ENCODE peak calls at places on chromosomes 4 and X, in four cellular contexts. One of them, this sample, is unnamed.

GRCh38 chrX:70049925-70050324 is at the start of gene AWAT2:
- DNase-seq in K562: no peak
- DNase-seq in endothelial cell of umbilical vein: no peak
- DNase-seq in H1: no peak
- DNase-seq in this sample: no peak

GRCh38 chr4:80202190-80202711 is 4.9 kb downstream of the PRDM8 start:
- DNase-seq in K562: no peak
- DNase-seq in endothelial cell of umbilical vein: peak; percentile 77
- DNase-seq in H1: peak; percentile 94
- DNase-seq in this sample: peak; percentile 89

GRCh38 chr4:158169931-158170690 is 2.7 kb downstream of the GASK1B start:
- DNase-seq in K562: no peak
- DNase-seq in endothelial cell of umbilical vein: peak; percentile 61
- DNase-seq in H1: no peak
- DNase-seq in this sample: no peak

GRCh38 chr4:183610613-183611012 is 48.4 kb downstream of the RWDD4 start:
- DNase-seq in K562: no peak
- DNase-seq in endothelial cell of umbilical vein: no peak
- DNase-seq in H1: no peak
- DNase-seq in this sample: no peak

GRCh38 chrX:7334253-7334935 is 186.4 kb upstream of the PUDP start:
- DNase-seq in K562: no peak
- DNase-seq in endothelial cell of umbilical vein: no peak
- DNase-seq in H1: no peak
- DNase-seq in this sample: no peak

GRCh38 chrX:151762802-151763201 is 28.3 kb downstream of the CNGA2 start:
- DNase-seq in K562: no peak
- DNase-seq in endothelial cell of umbilical vein: no peak
- DNase-seq in H1: no peak
- DNase-seq in this sample: no peak

GRCh38 chrX:34875204-34875603 is 67.4 kb upstream of the FAM47B start:
- DNase-seq in K562: no peak
- DNase-seq in endothelial cell of umbilical vein: peak; percentile 1
- DNase-seq in H1: no peak
- DNase-seq in this sample: no peak

GRCh38 chrX:30735839-30736238 is 82.6 kb downstream of the GK start:
- DNase-seq in K562: peak; percentile 44
- DNase-seq in endothelial cell of umbilical vein: peak; percentile 57
- DNase-seq in H1: peak; percentile 76
- DNase-seq in this sample: peak; percentile 73

GRCh38 chr4:87007345-87008181 is 72.8 kb downstream of the AFF1 start:
- DNase-seq in K562: peak; percentile 68
- DNase-seq in endothelial cell of umbilical vein: peak; percentile 71
- DNase-seq in H1: no peak
- DNase-seq in this sample: peak; percentile 68
- TF ChIP-seq POLR2A in K562: no peak
- TF ChIP-seq POLR2A in endothelial cell of umbilical vein: no peak
- TF ChIP-seq POLR2A in H1: no peak
- TF ChIP-seq POLR2A in this sample: no peak

GRCh38 chr4:148090503-148091476 is 351.4 kb downstream of the NR3C2 start:
- DNase-seq in K562: no peak
- DNase-seq in endothelial cell of umbilical vein: no peak
- DNase-seq in H1: no peak
- DNase-seq in this sample: no peak
- TF ChIP-seq MAX in K562: no peak
- TF ChIP-seq MAX in endothelial cell of umbilical vein: no peak
- TF ChIP-seq MAX in H1: no peak
- TF ChIP-seq MAX in this sample: no peak

GRCh38 chrX:109843963-109844751 is 111.1 kb upstream of the ACSL4 start:
- DNase-seq in K562: no peak
- DNase-seq in endothelial cell of umbilical vein: no peak
- DNase-seq in H1: no peak
- DNase-seq in this sample: peak; percentile 16

GRCh38 chrX:109847257-109848187 is 114.5 kb upstream of the ACSL4 start:
- DNase-seq in K562: no peak
- DNase-seq in endothelial cell of umbilical vein: no peak
- DNase-seq in H1: no peak
- DNase-seq in this sample: no peak

GRCh38 chrX:109848451-109849050 is 115.5 kb upstream of the ACSL4 start:
- DNase-seq in K562: peak; percentile 32
- DNase-seq in endothelial cell of umbilical vein: peak; percentile 3
- DNase-seq in H1: no peak
- DNase-seq in this sample: peak; percentile 54

GRCh38 chrX:109842611-109843010 is 109.6 kb upstream of the ACSL4 start:
- DNase-seq in K562: no peak
- DNase-seq in endothelial cell of umbilical vein: no peak
- DNase-seq in H1: no peak
- DNase-seq in this sample: no peak

GRCh38 chrX:109845996-109846395 is 112.9 kb upstream of the ACSL4 start:
- DNase-seq in K562: no peak
- DNase-seq in endothelial cell of umbilical vein: no peak
- DNase-seq in H1: no peak
- DNase-seq in this sample: no peak
- H3K4me3 ChIP-seq in K562: no peak overlapping the region
- H3K4me3 ChIP-seq in endothelial cell of umbilical vein: no peak overlapping the region
- H3K4me3 ChIP-seq in H1: no peak overlapping the region
- H3K4me3 ChIP-seq in this sample: no peak overlapping the region

GRCh38 chrX:153724252-153725038 is at the start of the genes ABCD1 and BCAP31:
- DNase-seq in K562: peak; percentile 97
- DNase-seq in endothelial cell of umbilical vein: peak; percentile 84
- DNase-seq in H1: peak; percentile 87
- DNase-seq in this sample: peak; percentile 91

GRCh38 chrX:153725832-153726285 is 1.2 kb downstream of the ABCD1 start:
- DNase-seq in K562: no peak
- DNase-seq in endothelial cell of umbilical vein: no peak
- DNase-seq in H1: no peak
- DNase-seq in this sample: peak; percentile 8

GRCh38 chrX:153722704-153723350 is 1.4 kb downstream of the BCAP31 start:
- DNase-seq in K562: no peak
- DNase-seq in endothelial cell of umbilical vein: peak; percentile 33
- DNase-seq in H1: no peak
- DNase-seq in this sample: peak; percentile 53

GRCh38 chrX:153725039-153725831 is 579 bp downstream of the ABCD1 start:
- DNase-seq in K562: no peak
- DNase-seq in endothelial cell of umbilical vein: no peak
- DNase-seq in H1: peak; percentile 49
- DNase-seq in this sample: no peak

GRCh38 chrX:153723351-153724251 is 586 bp downstream of the BCAP31 start:
- DNase-seq in K562: peak; percentile 67
- DNase-seq in endothelial cell of umbilical vein: peak; percentile 51
- DNase-seq in H1: peak; percentile 63
- DNase-seq in this sample: peak; percentile 67
- TF ChIP-seq POLR2A in K562: no peak
- TF ChIP-seq POLR2A in endothelial cell of umbilical vein: no peak
- TF ChIP-seq POLR2A in H1: no peak
- TF ChIP-seq POLR2A in this sample: no peak

GRCh38 chrX:120301497-120301896 is 9.8 kb downstream of the TMEM255A start:
- DNase-seq in K562: no peak
- DNase-seq in endothelial cell of umbilical vein: no peak
- DNase-seq in H1: no peak
- DNase-seq in this sample: no peak

GRCh38 chrX:120301960-120302359 is 9.3 kb downstream of the TMEM255A start:
- DNase-seq in K562: no peak
- DNase-seq in endothelial cell of umbilical vein: no peak
- DNase-seq in H1: no peak
- DNase-seq in this sample: no peak

GRCh38 chrX:120297923-120298322 is 13.3 kb downstream of the TMEM255A start:
- DNase-seq in K562: no peak
- DNase-seq in endothelial cell of umbilical vein: no peak
- DNase-seq in H1: no peak
- DNase-seq in this sample: no peak

GRCh38 chrX:120302434-120302833 is 8.8 kb downstream of the TMEM255A start:
- DNase-seq in K562: no peak
- DNase-seq in endothelial cell of umbilical vein: no peak
- DNase-seq in H1: no peak
- DNase-seq in this sample: peak; percentile 62

DNA sequence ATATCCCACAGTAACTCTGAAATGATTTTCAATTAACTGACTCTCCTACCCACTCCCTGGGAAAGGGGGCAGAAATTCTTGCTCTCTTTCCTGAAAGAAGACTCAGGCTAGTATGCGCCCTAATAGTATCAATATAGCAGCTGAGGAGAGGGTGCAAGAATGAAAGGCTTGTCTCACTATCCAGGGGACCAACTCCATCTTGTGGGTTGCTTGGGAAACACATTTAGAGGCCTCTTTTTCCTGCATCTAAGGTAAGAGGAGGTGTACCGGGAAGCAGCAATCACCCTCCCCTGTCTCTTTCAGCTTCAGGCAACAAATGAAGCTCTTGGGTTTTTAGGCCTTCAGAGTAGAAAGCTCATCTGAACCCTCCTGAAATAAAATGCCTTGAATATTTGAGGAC is 11.3 kb downstream of the TMEM255A start:
- DNase-seq in K562: peak; percentile 12
- DNase-seq in endothelial cell of umbilical vein: no peak
- DNase-seq in H1: no peak
- DNase-seq in this sample: peak; percentile 11
- TF ChIP-seq MAX in K562: no peak
- TF ChIP-seq MAX in endothelial cell of umbilical vein: no peak
- TF ChIP-seq MAX in H1: no peak
- TF ChIP-seq MAX in this sample: no peak

GRCh38 chr4:8443801-8444200 is 3.2 kb downstream of the TRMT44 start:
- DNase-seq in K562: no peak
- DNase-seq in endothelial cell of umbilical vein: no peak
- DNase-seq in H1: no peak
- DNase-seq in this sample: no peak

GRCh38 chr4:8439914-8440490 is 521 bp downstream of the ACOX3 start:
- DNase-seq in K562: peak; percentile 24
- DNase-seq in endothelial cell of umbilical vein: no peak
- DNase-seq in H1: no peak
- DNase-seq in this sample: peak; percentile 86

GRCh38 chr4:8440491-8441311 is at the start of the genes ACOX3 and TRMT44:
- DNase-seq in K562: peak; percentile 90
- DNase-seq in endothelial cell of umbilical vein: peak; percentile 96
- DNase-seq in H1: peak; percentile 100
- DNase-seq in this sample: peak; percentile 95

GRCh38 chr4:8441499-8442091 is 1.0 kb downstream of the TRMT44 start:
- DNase-seq in K562: no peak
- DNase-seq in endothelial cell of umbilical vein: no peak
- DNase-seq in H1: no peak
- DNase-seq in this sample: no peak

DNA sequence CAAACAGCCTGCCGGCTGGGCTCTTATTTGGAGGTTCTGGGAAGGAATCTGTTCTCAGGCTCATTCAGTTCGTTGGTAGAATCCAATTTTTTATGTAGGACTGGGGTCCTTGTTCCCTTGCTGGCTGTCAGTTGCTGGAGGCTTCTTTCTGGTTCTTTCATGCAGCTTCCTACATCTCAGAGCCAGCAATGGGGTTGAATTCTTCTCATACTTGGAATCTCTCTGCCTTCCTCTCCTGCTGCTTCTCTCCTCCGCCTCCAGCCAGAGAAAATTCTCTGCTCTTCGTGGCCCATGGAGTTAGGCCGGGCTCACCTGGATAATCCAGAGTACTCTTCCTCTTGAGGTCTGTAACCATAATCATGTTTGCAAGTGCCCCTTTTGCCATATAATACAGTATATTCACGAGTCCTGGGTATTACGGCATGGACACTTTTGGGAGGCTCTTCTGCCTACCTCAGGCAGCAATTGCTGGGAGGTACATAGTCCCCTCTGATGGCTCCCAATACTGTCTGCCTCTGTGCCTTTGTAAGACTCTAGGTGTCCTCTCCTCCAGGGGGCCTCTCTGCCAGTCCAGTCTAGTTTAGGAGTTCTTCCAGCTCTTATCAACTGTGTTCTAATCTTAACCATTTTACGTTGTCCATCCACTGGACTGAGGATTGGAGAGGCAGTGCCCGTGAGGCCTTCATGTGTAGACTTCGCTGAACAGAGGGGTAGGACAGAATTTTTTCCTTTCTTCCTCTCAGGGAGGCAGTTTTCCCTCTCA is 2.2 kb downstream of the TRMT44 start:
- DNase-seq in K562: no peak
- DNase-seq in endothelial cell of umbilical vein: no peak
- DNase-seq in H1: no peak
- DNase-seq in this sample: no peak
- H3K4me3 ChIP-seq in K562: peak overlapping the region; percentile 97
- H3K4me3 ChIP-seq in endothelial cell of umbilical vein: no peak overlapping the region
- H3K4me3 ChIP-seq in H1: peak overlapping the region; percentile 90
- H3K4me3 ChIP-seq in this sample: peak overlapping the region; percentile 100

DNA sequence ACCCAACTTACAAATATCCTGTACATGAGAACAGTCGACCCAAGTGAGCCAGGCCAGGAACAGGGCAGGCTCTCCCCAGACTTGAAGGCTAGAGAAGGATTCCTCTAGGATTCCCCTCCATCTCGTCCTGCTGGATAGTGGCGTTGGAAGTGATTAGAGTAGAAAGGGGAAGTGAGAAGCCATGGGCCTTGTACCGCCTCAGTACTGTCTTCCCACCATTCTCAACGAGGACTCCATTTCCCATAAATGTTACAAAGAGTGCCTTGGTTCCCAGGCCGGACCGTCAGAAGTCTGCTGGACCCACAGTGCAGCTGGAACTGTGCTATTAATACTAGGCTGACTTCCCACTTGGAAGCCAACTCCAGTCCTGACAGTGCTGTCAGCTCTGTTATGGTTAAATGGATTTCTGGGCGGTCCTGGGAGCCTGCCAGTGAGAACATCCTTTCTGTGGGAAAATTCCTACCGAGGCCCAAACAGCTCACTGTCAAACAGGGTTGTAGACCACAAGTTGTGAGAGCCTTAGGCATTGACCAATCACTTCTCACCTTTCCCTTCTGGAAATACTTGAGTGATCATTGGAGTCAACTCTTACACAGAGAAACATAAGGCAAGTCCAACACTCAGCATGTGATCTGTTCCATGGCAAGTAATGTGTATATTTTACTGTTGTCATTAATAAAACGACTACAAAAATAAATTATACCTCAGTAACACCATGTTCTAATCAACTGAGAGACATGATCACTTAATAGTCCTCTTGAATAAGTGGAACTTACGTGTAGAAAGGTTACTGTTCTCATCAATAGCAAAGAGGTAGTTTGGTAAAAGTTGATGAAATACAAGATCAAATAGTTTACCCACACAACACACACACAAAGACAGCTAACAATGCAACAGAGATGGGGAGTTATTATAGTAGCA is 58.4 kb downstream of the AMELX start:
- DNase-seq in K562: no peak
- DNase-seq in endothelial cell of umbilical vein: no peak
- DNase-seq in H1: no peak
- DNase-seq in this sample: no peak
- TF ChIP-seq POLR2A in K562: no peak
- TF ChIP-seq POLR2A in endothelial cell of umbilical vein: no peak
- TF ChIP-seq POLR2A in H1: no peak
- TF ChIP-seq POLR2A in this sample: no peak

GRCh38 chr4:150694438-150694837 is 112.5 kb downstream of the MAB21L2 start:
- DNase-seq in K562: no peak
- DNase-seq in endothelial cell of umbilical vein: no peak
- DNase-seq in H1: no peak
- DNase-seq in this sample: no peak

GRCh38 chr4:150695162-150695561 is 113.2 kb downstream of the MAB21L2 start:
- DNase-seq in K562: no peak
- DNase-seq in endothelial cell of umbilical vein: no peak
- DNase-seq in H1: no peak
- DNase-seq in this sample: no peak

GRCh38 chr4:150699599-150699998 is 117.6 kb downstream of the MAB21L2 start:
- DNase-seq in K562: no peak
- DNase-seq in endothelial cell of umbilical vein: no peak
- DNase-seq in H1: no peak
- DNase-seq in this sample: no peak
- TF ChIP-seq MAX in K562: no peak
- TF ChIP-seq MAX in endothelial cell of umbilical vein: no peak
- TF ChIP-seq MAX in H1: no peak
- TF ChIP-seq MAX in this sample: no peak